ENCODE peak calls at places on chromosomes 4 and X, in seven cellular contexts. One of them, this sample, is unnamed.

GRCh38 chrX:148984238-148984637 is 483.8 kb downstream of the AFF2 start:
- DNase-seq in endothelial cell of umbilical vein: no peak
- DNase-seq in adrenal gland: no peak
- DNase-seq in Karpas-422: no peak
- DNase-seq in stomach: no peak
- DNase-seq in CD8-positive, alpha-beta T cell: no peak
- DNase-seq in sigmoid colon: no peak
- DNase-seq in this sample: no peak

GRCh38 chrX:12910424-12910823 is 4.0 kb downstream of the TLR8 start:
- DNase-seq in Karpas-422: no peak
- DNase-seq in stomach: no peak
- DNase-seq in sigmoid colon: no peak
- DNase-seq in endothelial cell of umbilical vein: no peak
- DNase-seq in adrenal gland: no peak
- DNase-seq in CD8-positive, alpha-beta T cell: no peak
- DNase-seq in this sample: no peak

GRCh38 chr4:118281611-118282442 is 71.0 kb downstream of the PRSS12 start:
- DNase-seq in sigmoid colon: no peak
- DNase-seq in Karpas-422: peak; percentile 67
- DNase-seq in adrenal gland: no peak
- DNase-seq in stomach: no peak
- DNase-seq in CD8-positive, alpha-beta T cell: no peak
- DNase-seq in endothelial cell of umbilical vein: peak; percentile 19
- DNase-seq in this sample: no peak

GRCh38 chrX:134715930-134716619 is 57.8 kb upstream of the PLAC1 start:
- DNase-seq in Karpas-422: no peak
- DNase-seq in adrenal gland: no peak
- DNase-seq in stomach: no peak
- DNase-seq in endothelial cell of umbilical vein: peak; percentile 75
- DNase-seq in sigmoid colon: no peak
- DNase-seq in CD8-positive, alpha-beta T cell: no peak
- DNase-seq in this sample: no peak

GRCh38 chrX:115625577-115626301 is 64.8 kb downstream of the PLS3 start:
- DNase-seq in stomach: no peak
- DNase-seq in Karpas-422: no peak
- DNase-seq in CD8-positive, alpha-beta T cell: no peak
- DNase-seq in sigmoid colon: no peak
- DNase-seq in endothelial cell of umbilical vein: peak; percentile 28
- DNase-seq in adrenal gland: no peak
- DNase-seq in this sample: no peak

GRCh38 chr4:121011780-121012340 is 60.5 kb downstream of the NDNF start:
- DNase-seq in adrenal gland: no peak
- DNase-seq in CD8-positive, alpha-beta T cell: no peak
- DNase-seq in endothelial cell of umbilical vein: no peak
- DNase-seq in stomach: no peak
- DNase-seq in sigmoid colon: no peak
- DNase-seq in Karpas-422: no peak
- DNase-seq in this sample: no peak

GRCh38 chr4:89847571-89848325 is 10.8 kb upstream of the SNCA start:
- DNase-seq in Karpas-422: no peak
- DNase-seq in adrenal gland: no peak
- DNase-seq in CD8-positive, alpha-beta T cell: no peak
- DNase-seq in sigmoid colon: no peak
- DNase-seq in stomach: no peak
- DNase-seq in endothelial cell of umbilical vein: peak; percentile 52
- DNase-seq in this sample: no peak

GRCh38 chrX:13506574-13506973 is 62.8 kb upstream of the EGFL6 start:
- DNase-seq in sigmoid colon: no peak
- DNase-seq in Karpas-422: peak; percentile 81
- DNase-seq in stomach: peak; percentile 48
- DNase-seq in endothelial cell of umbilical vein: peak; percentile 34
- DNase-seq in adrenal gland: peak; percentile 38
- DNase-seq in CD8-positive, alpha-beta T cell: peak; percentile 20
- DNase-seq in this sample: peak; percentile 32

GRCh38 chrX:53476371-53476770 is 42.2 kb upstream of the HSD17B10 start:
- DNase-seq in Karpas-422: no peak
- DNase-seq in CD8-positive, alpha-beta T cell: no peak
- DNase-seq in stomach: no peak
- DNase-seq in adrenal gland: no peak
- DNase-seq in sigmoid colon: no peak
- DNase-seq in endothelial cell of umbilical vein: no peak
- DNase-seq in this sample: no peak

GRCh38 chr4:71609159-71609558 is 174.7 kb downstream of the GC start:
- DNase-seq in stomach: no peak
- DNase-seq in sigmoid colon: no peak
- DNase-seq in Karpas-422: no peak
- DNase-seq in CD8-positive, alpha-beta T cell: no peak
- DNase-seq in adrenal gland: no peak
- DNase-seq in endothelial cell of umbilical vein: no peak
- DNase-seq in this sample: no peak
- H3K27ac ChIP-seq in stomach: no peak overlapping the region
- H3K27ac ChIP-seq in sigmoid colon: no peak overlapping the region
- H3K27ac ChIP-seq in Karpas-422: no peak overlapping the region
- H3K27ac ChIP-seq in CD8-positive, alpha-beta T cell: no peak overlapping the region
- H3K27ac ChIP-seq in adrenal gland: no peak overlapping the region
- H3K27ac ChIP-seq in endothelial cell of umbilical vein: no peak overlapping the region
- H3K27ac ChIP-seq in this sample: no peak overlapping the region

DNA sequence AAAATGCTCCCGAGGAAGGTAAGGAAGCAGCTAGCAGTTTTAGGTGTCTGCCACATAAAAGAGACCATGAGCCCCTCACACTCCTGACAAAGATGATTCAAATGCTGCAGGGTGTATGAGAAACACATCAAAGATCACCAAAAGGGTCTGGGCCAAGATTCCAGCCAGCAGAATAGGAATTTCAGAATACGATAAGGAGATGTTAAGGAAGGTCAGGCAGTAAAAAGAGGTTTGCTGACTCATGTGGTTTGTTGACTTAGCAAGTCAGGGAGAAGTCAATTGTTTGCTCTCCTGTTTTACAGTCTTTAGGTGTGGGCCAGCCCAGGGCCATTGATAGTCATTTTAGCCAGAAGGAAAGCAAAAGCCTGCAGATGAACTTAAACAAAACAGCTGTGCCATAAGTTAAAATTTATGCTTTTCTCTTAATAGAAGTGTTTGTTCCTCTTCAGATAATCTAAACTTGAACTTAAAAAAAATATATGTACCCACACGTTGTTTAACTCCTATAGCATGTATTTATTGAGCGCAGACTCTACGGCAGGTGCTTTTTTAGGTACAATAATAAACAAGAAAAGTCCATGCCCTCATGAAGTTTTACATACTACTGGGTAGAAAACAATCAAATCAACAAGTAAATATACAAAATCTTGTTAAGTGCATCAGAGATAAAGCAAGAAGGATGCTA is 115.6 kb downstream of the CAMK2D start:
- DNase-seq in endothelial cell of umbilical vein: peak; percentile 89
- DNase-seq in CD8-positive, alpha-beta T cell: no peak
- DNase-seq in sigmoid colon: no peak
- DNase-seq in adrenal gland: peak; percentile 41
- DNase-seq in stomach: peak; percentile 63
- DNase-seq in Karpas-422: no peak
- DNase-seq in this sample: peak; percentile 46
- H3K27ac ChIP-seq in endothelial cell of umbilical vein: no peak overlapping the region
- H3K27ac ChIP-seq in CD8-positive, alpha-beta T cell: no peak overlapping the region
- H3K27ac ChIP-seq in sigmoid colon: no peak overlapping the region
- H3K27ac ChIP-seq in adrenal gland: peak overlapping the region; percentile 8
- H3K27ac ChIP-seq in stomach: peak overlapping the region; percentile 75
- H3K27ac ChIP-seq in Karpas-422: peak overlapping the region; percentile 57
- H3K27ac ChIP-seq in this sample: peak overlapping the region; percentile 63

GRCh38 chr4:149755969-149756368 is 59.7 kb downstream of the IQCM start:
- DNase-seq in sigmoid colon: no peak
- DNase-seq in adrenal gland: no peak
- DNase-seq in Karpas-422: no peak
- DNase-seq in endothelial cell of umbilical vein: no peak
- DNase-seq in stomach: no peak
- DNase-seq in CD8-positive, alpha-beta T cell: no peak
- DNase-seq in this sample: no peak
- H3K27ac ChIP-seq in sigmoid colon: no peak overlapping the region
- H3K27ac ChIP-seq in adrenal gland: no peak overlapping the region
- H3K27ac ChIP-seq in Karpas-422: no peak overlapping the region
- H3K27ac ChIP-seq in endothelial cell of umbilical vein: no peak overlapping the region
- H3K27ac ChIP-seq in stomach: no peak overlapping the region
- H3K27ac ChIP-seq in CD8-positive, alpha-beta T cell: no peak overlapping the region
- H3K27ac ChIP-seq in this sample: no peak overlapping the region

GRCh38 chr4:163382178-163382869 is 38.6 kb downstream of the NPY5R start:
- DNase-seq in endothelial cell of umbilical vein: no peak
- DNase-seq in sigmoid colon: no peak
- DNase-seq in stomach: no peak
- DNase-seq in CD8-positive, alpha-beta T cell: no peak
- DNase-seq in adrenal gland: no peak
- DNase-seq in Karpas-422: no peak
- DNase-seq in this sample: no peak
- H3K27ac ChIP-seq in endothelial cell of umbilical vein: no peak overlapping the region
- H3K27ac ChIP-seq in sigmoid colon: no peak overlapping the region
- H3K27ac ChIP-seq in stomach: no peak overlapping the region
- H3K27ac ChIP-seq in CD8-positive, alpha-beta T cell: no peak overlapping the region
- H3K27ac ChIP-seq in adrenal gland: no peak overlapping the region
- H3K27ac ChIP-seq in Karpas-422: no peak overlapping the region
- H3K27ac ChIP-seq in this sample: no peak overlapping the region

DNA sequence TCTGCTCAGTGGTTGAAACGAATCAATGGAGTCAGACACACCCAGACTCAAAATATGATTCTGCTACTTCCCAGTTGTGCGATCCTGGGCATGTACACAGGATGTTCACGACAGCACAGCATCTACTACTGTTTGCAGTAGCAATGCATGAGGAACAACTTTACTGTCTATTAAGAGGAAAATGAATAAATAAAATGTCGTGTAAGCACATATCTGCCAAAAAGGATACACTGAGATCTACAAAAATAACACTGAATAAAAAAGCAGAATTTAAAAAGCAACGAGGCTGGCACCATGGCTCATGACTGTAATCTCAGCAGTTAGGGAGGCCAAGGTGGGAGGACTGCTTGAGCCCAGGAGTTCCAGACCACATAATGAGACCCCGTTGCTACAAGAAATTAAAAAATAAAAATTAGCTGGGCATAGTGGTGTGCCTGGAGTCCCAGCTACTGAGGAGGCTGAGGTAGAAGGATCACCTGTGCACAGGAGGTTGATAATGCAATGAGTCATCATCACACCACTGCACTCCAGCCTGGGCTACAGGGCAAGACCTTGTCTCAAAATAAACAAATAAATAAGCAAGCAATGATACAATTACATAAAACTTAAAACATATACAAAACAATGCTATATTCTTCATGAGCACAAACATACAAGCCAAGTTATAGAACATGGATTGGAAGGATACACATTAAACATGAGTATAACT is 8.7 kb downstream of the CFAP97 start:
- DNase-seq in endothelial cell of umbilical vein: no peak
- DNase-seq in sigmoid colon: no peak
- DNase-seq in CD8-positive, alpha-beta T cell: no peak
- DNase-seq in stomach: no peak
- DNase-seq in adrenal gland: no peak
- DNase-seq in Karpas-422: no peak
- DNase-seq in this sample: no peak
- H3K27ac ChIP-seq in endothelial cell of umbilical vein: no peak overlapping the region
- H3K27ac ChIP-seq in sigmoid colon: no peak overlapping the region
- H3K27ac ChIP-seq in CD8-positive, alpha-beta T cell: no peak overlapping the region
- H3K27ac ChIP-seq in stomach: no peak overlapping the region
- H3K27ac ChIP-seq in adrenal gland: no peak overlapping the region
- H3K27ac ChIP-seq in Karpas-422: no peak overlapping the region
- H3K27ac ChIP-seq in this sample: no peak overlapping the region

GRCh38 chr4:40264995-40265909 is 68.4 kb downstream of the RHOH start:
- DNase-seq in adrenal gland: no peak
- DNase-seq in stomach: peak; percentile 37
- DNase-seq in endothelial cell of umbilical vein: no peak
- DNase-seq in CD8-positive, alpha-beta T cell: peak; percentile 42
- DNase-seq in sigmoid colon: no peak
- DNase-seq in Karpas-422: no peak
- DNase-seq in this sample: no peak
- H3K27ac ChIP-seq in adrenal gland: no peak overlapping the region
- H3K27ac ChIP-seq in stomach: peak overlapping the region; percentile 44
- H3K27ac ChIP-seq in endothelial cell of umbilical vein: no peak overlapping the region
- H3K27ac ChIP-seq in CD8-positive, alpha-beta T cell: peak overlapping the region; percentile 41
- H3K27ac ChIP-seq in sigmoid colon: no peak overlapping the region
- H3K27ac ChIP-seq in Karpas-422: no peak overlapping the region
- H3K27ac ChIP-seq in this sample: no peak overlapping the region

GRCh38 chr4:98557497-98557896 is 100.9 kb downstream of the TSPAN5 start:
- DNase-seq in endothelial cell of umbilical vein: peak; percentile 70
- DNase-seq in CD8-positive, alpha-beta T cell: no peak
- DNase-seq in stomach: no peak
- DNase-seq in sigmoid colon: no peak
- DNase-seq in Karpas-422: no peak
- DNase-seq in adrenal gland: no peak
- DNase-seq in this sample: peak; percentile 37
- H3K27ac ChIP-seq in endothelial cell of umbilical vein: no peak overlapping the region
- H3K27ac ChIP-seq in CD8-positive, alpha-beta T cell: no peak overlapping the region
- H3K27ac ChIP-seq in stomach: no peak overlapping the region
- H3K27ac ChIP-seq in sigmoid colon: no peak overlapping the region
- H3K27ac ChIP-seq in Karpas-422: no peak overlapping the region
- H3K27ac ChIP-seq in adrenal gland: no peak overlapping the region
- H3K27ac ChIP-seq in this sample: no peak overlapping the region

GRCh38 chrX:65679071-65679540 is 11.7 kb downstream of the MSN start:
- DNase-seq in stomach: no peak
- DNase-seq in sigmoid colon: no peak
- DNase-seq in CD8-positive, alpha-beta T cell: no peak
- DNase-seq in adrenal gland: no peak
- DNase-seq in endothelial cell of umbilical vein: peak; percentile 83
- DNase-seq in Karpas-422: no peak
- DNase-seq in this sample: no peak
- H3K27ac ChIP-seq in stomach: peak overlapping the region; percentile 91
- H3K27ac ChIP-seq in sigmoid colon: peak overlapping the region; percentile 83
- H3K27ac ChIP-seq in CD8-positive, alpha-beta T cell: no peak overlapping the region
- H3K27ac ChIP-seq in adrenal gland: peak overlapping the region; percentile 74
- H3K27ac ChIP-seq in endothelial cell of umbilical vein: peak overlapping the region; percentile 94
- H3K27ac ChIP-seq in Karpas-422: peak overlapping the region; percentile 60
- H3K27ac ChIP-seq in this sample: peak overlapping the region; percentile 90